ENCODE peak calls at places on chromosomes 1 and 21, in eight cellular contexts. T, I, W, P, S, N, M and L are unnamed samples.

GRCh38 chr1:185406006-185406974 is 89.2 kb upstream of the IVNS1ABP start:
- DNase-seq in M (no peak), W (no peak), T (no peak), I (no peak), S (no peak), N (no peak), P (no peak), L (no peak)

GRCh38 chr21:44552136-44552535 is 831 bp upstream of the KRTAP10-2 start:
- DNase-seq in W (peak), M (no peak), S (no peak), N (peak), T (no peak), I (no peak), P (no peak), L (no peak)

GRCh38 chr1:223482766-223483165 is 89.6 kb downstream of the CCDC185 start:
- DNase-seq in T (no peak), N (no peak), W (no peak), M (no peak), P (no peak), I (no peak), S (no peak), L (peak)

GRCh38 chr1:8728464-8728863 is 89.0 kb downstream of the RERE start:
- DNase-seq in S (no peak), P (no peak), M (no peak), T (no peak), N (no peak), I (no peak), W (no peak), L (no peak)

GRCh38 chr1:119286587-119287181 is 81.9 kb upstream of the HAO2 start:
- DNase-seq in P (no peak), I (no peak), T (peak), S (peak), W (no peak), M (peak), N (no peak), L (no peak)

GRCh38 chr1:92538413-92539061 is 51.8 kb upstream of the GFI1 start:
- DNase-seq in M (no peak), P (no peak), N (no peak), W (no peak), S (no peak), I (no peak), T (no peak), L (no peak)

GRCh38 chr1:157505481-157506272 is 46.6 kb downstream of the FCRL5 start:
- DNase-seq in N (peak), S (peak), P (peak), T (peak), I (no peak), M (peak), W (peak), L (peak)

GRCh38 chr21:28445081-28445830 is 547.4 kb downstream of the LTN1 start:
- DNase-seq in P (no peak), W (no peak), S (no peak), I (no peak), T (no peak), M (no peak), N (no peak), L (no peak)

GRCh38 chr21:37670883-37671282 is 245.4 kb downstream of the KCNJ6 start:
- DNase-seq in T (peak), P (no peak), I (no peak), N (no peak), W (no peak), S (no peak), M (peak), L (no peak)

GRCh38 chr1:66929289-66929688 is 4.5 kb downstream of the MIER1 start:
- DNase-seq in N (no peak), P (no peak), M (no peak), W (no peak), I (no peak), T (no peak), S (no peak), L (no peak)

GRCh38 chr1:30420519-30421050 is 302.8 kb downstream of the MATN1 start:
- DNase-seq in P (no peak), T (no peak), N (peak), W (no peak), I (no peak), M (no peak), S (no peak), L (peak)

GRCh38 chr1:89547563-89548485 is 23.2 kb downstream of the LRRC8B start:
- DNase-seq in P (no peak), M (no peak), I (no peak), N (no peak), T (peak), S (no peak), W (no peak), L (peak)

GRCh38 chr1:67700220-67700619 is 15.2 kb downstream of the GADD45A start:
- DNase-seq in N (no peak), P (no peak), T (no peak), W (no peak), I (no peak), S (no peak), M (no peak), L (no peak)

GRCh38 chr21:34715518-34715917 is 46.7 kb downstream of the CLIC6 start:
- DNase-seq in N (no peak), P (no peak), S (no peak), I (no peak), T (no peak), M (no peak), W (no peak), L (no peak)

GRCh38 chr1:84271452-84272273 is 29.8 kb upstream of the SAMD13 start:
- DNase-seq in T (no peak), P (no peak), S (peak), I (no peak), N (no peak), M (no peak), W (peak), L (no peak)

GRCh38 chr1:156848461-156849150 is 10.3 kb downstream of the INSRR start:
- DNase-seq in I (no peak), S (no peak), W (peak), M (no peak), T (peak), P (no peak), N (peak), L (peak)

GRCh38 chr1:18109058-18109755 is 1.6 kb downstream of the IGSF21 start:
- DNase-seq in P (no peak), T (no peak), W (no peak), M (no peak), I (no peak), S (peak), N (no peak), L (no peak)